ENCODE peak calls at places on chromosomes 3 and 15, in ten cellular contexts. N, S, C, T, H, V, O, U, M and Z are unnamed samples.
A peak's percentile ranks its signal among the peaks of the same experiment; 100 is the strongest.

GRCh38 chr3:8600457-8600856 is 44.1 kb downstream of the SSUH2 start:
- DNase-seq in N (no peak), S (no peak), C (no peak), T (no peak), H (no peak), V (no peak), O (no peak), U (no peak), M (no peak), Z (no peak)

GRCh38 chr3:70982274-70982673 is 601.3 kb downstream of the FOXP1 start:
- DNase-seq in N (no peak), S (no peak), C (no peak), T (no peak), H (peak; percentile 45), V (no peak), O (no peak), U (no peak), M (no peak), Z (no peak)

GRCh38 chr15:39183177-39183881 is 397.6 kb upstream of the THBS1 start:
- DNase-seq in N (no peak), S (no peak), C (no peak), T (no peak), H (peak; percentile 28), V (no peak), O (no peak), U (no peak), M (no peak), Z (no peak)

GRCh38 chr15:28086175-28086703 is 12.9 kb downstream of the OCA2 start:
- DNase-seq in N (peak; percentile 87), S (no peak), C (peak; percentile 61), T (peak; percentile 84), H (peak; percentile 46), V (no peak), O (peak; percentile 72), U (no peak), M (peak; percentile 72), Z (no peak)

GRCh38 chr15:60423540-60423939 is 25.8 kb upstream of the ANXA2 start:
- DNase-seq in N (peak; percentile 49), S (peak; percentile 57), C (no peak), T (no peak), H (peak; percentile 93), V (peak; percentile 70), O (peak; percentile 11), U (no peak), M (no peak), Z (peak; percentile 90)

GRCh38 chr15:76514292-76514691 is 177.7 kb downstream of the ISL2 start:
- DNase-seq in N (no peak), S (no peak), C (no peak), T (no peak), H (no peak), V (no peak), O (no peak), U (no peak), M (no peak), Z (no peak)

GRCh38 chr3:24145981-24146822 is 201.1 kb downstream of the NR1D2 start:
- DNase-seq in N (no peak), S (no peak), C (no peak), T (no peak), H (peak; percentile 99), V (peak; percentile 69), O (no peak), U (no peak), M (no peak), Z (no peak)

GRCh38 chr15:93018574-93018973 is 70.4 kb downstream of the RGMA start:
- DNase-seq in N (peak; percentile 75), S (no peak), C (no peak), T (no peak), H (no peak), V (no peak), O (no peak), U (no peak), M (no peak), Z (no peak)

GRCh38 chr15:57752426-57752825 is 45.9 kb downstream of the POLR2M start:
- DNase-seq in N (peak; percentile 76), S (peak; percentile 19), C (peak; percentile 45), T (peak; percentile 37), H (no peak), V (no peak), O (no peak), U (peak; percentile 63), M (no peak), Z (no peak)

GRCh38 chr3:29914861-29915524 is 634.1 kb downstream of the RBMS3 start:
- DNase-seq in N (no peak), S (no peak), C (no peak), T (no peak), H (peak; percentile 67), V (peak; percentile 47), O (no peak), U (no peak), M (no peak), Z (peak; percentile 12)

GRCh38 chr3:102129774-102130608 is 280.7 kb downstream of the NFKBIZ start:
- DNase-seq in N (no peak), S (peak; percentile 25), C (peak; percentile 39), T (no peak), H (peak; percentile 48), V (peak; percentile 71), O (no peak), U (no peak), M (no peak), Z (peak; percentile 68)

GRCh38 chr15:47715402-47715801 is 1.9 kb upstream of the SEMA6D start:
- DNase-seq in N (no peak), S (no peak), C (no peak), T (no peak), H (no peak), V (no peak), O (no peak), U (no peak), M (no peak), Z (no peak)
- H3K4me3 ChIP-seq in N (no peak overlapping the region), S (peak overlapping the region; percentile 83), C (no peak overlapping the region), T (no peak overlapping the region), H (no peak overlapping the region), V (no peak overlapping the region), O (no peak overlapping the region), U (no peak overlapping the region), M (no peak overlapping the region), Z (no peak overlapping the region)

GRCh38 chr3:39467394-39468107 is at the start of gene MOBP:
- DNase-seq in N (no peak), S (no peak), C (no peak), T (no peak), H (no peak), V (no peak), O (no peak), U (no peak), M (no peak), Z (no peak)
- H3K4me3 ChIP-seq in N (no peak within 1 kb of the TSS), S (no peak within 1 kb of the TSS), C (no peak within 1 kb of the TSS), T (no peak within 1 kb of the TSS), H (no peak within 1 kb of the TSS), V (no peak within 1 kb of the TSS), O (no peak within 1 kb of the TSS), U (no peak within 1 kb of the TSS), M (no peak within 1 kb of the TSS), Z (no peak within 1 kb of the TSS)

DNA sequence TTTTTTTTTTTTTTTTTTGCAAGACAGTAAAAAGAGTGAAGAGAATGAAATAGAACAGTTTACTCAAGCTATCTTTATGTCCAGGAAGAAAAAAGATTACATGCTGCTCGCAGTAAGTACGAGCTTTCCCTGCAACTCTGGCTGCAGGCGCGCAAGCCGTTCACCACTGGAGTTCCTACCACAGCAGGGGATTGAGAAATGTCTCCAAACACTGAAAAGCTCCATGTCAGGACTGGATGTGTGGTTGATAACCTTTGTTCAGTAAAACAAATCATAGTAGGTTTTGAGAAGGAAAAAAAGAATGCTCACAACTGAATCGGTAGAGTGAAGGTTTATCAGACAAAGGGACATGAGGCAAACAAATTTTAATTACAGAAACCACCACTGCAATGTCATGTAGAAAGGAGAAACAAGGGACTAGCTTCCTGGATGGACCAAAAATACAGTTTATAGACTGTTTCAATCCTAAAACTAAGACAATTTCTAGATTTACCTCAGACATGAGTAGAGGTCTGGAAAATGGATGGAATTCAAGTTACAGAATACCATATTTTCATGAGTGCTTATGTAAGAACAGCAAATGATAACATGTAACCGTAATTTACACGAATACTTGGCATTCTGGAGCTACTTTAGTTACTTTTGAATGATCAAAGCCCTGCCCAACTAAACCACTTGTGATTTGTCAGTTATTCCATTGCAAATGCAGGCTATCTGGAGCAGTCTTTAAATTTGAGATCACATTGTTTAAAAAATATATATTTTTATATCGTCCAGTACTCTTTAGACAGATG is 471.1 kb downstream of the SHQ1 start:
- DNase-seq in N (no peak), S (no peak), C (no peak), T (no peak), H (no peak), V (no peak), O (no peak), U (no peak), M (no peak), Z (no peak)
- H3K4me3 ChIP-seq in N (no peak overlapping the region), S (no peak overlapping the region), C (no peak overlapping the region), T (no peak overlapping the region), H (no peak overlapping the region), V (no peak overlapping the region), O (no peak overlapping the region), U (no peak overlapping the region), M (no peak overlapping the region), Z (no peak overlapping the region)

GRCh38 chr15:41545218-41545617 is 1.2 kb upstream of the RPAP1 start:
- DNase-seq in N (no peak), S (peak; percentile 27), C (no peak), T (no peak), H (no peak), V (no peak), O (no peak), U (peak; percentile 19), M (no peak), Z (no peak)
- H3K4me3 ChIP-seq in N (no peak overlapping the region), S (no peak overlapping the region), C (no peak overlapping the region), T (no peak overlapping the region), H (no peak overlapping the region), V (no peak overlapping the region), O (no peak overlapping the region), U (no peak overlapping the region), M (no peak overlapping the region), Z (no peak overlapping the region)

GRCh38 chr15:32952901-32953889 is 235.4 kb downstream of the GREM1 start:
- DNase-seq in N (peak; percentile 49), S (no peak), C (no peak), T (no peak), H (no peak), V (no peak), O (no peak), U (no peak), M (no peak), Z (no peak)

GRCh38 chr15:32956006-32956405 is 238.2 kb downstream of the GREM1 start:
- DNase-seq in N (peak; percentile 74), S (no peak), C (no peak), T (no peak), H (peak; percentile 92), V (peak; percentile 71), O (peak; percentile 52), U (no peak), M (no peak), Z (no peak)

GRCh38 chr15:32957219-32957618 is 237.3 kb downstream of the FMN1 start:
- DNase-seq in N (no peak), S (no peak), C (no peak), T (no peak), H (no peak), V (no peak), O (no peak), U (no peak), M (no peak), Z (no peak)

GRCh38 chr15:32959077-32959476 is 235.4 kb downstream of the FMN1 start:
- DNase-seq in N (no peak), S (no peak), C (no peak), T (no peak), H (peak; percentile 80), V (no peak), O (peak; percentile 21), U (no peak), M (no peak), Z (no peak)
- H3K4me3 ChIP-seq in N (no peak overlapping the region), S (no peak overlapping the region), C (no peak overlapping the region), T (no peak overlapping the region), H (no peak overlapping the region), V (no peak overlapping the region), O (no peak overlapping the region), U (no peak overlapping the region), M (no peak overlapping the region), Z (no peak overlapping the region)